ENCODE peak calls at places on chromosome X, in eight cellular contexts. L, C, Y, M, E, T, N and X are unnamed samples.

GRCh38 chrX:139738581-139738980 is 30.6 kb upstream of the MCF2 start:
- DNase-seq in L (no peak), C (no peak), Y (no peak), M (no peak), E (no peak), T (no peak), N (no peak), X (no peak)

GRCh38 chrX:13489451-13489850 is 80.0 kb upstream of the EGFL6 start:
- DNase-seq in L (peak), C (no peak), Y (peak), M (peak), E (peak), T (no peak), N (peak), X (no peak)

GRCh38 chrX:81301877-81302276 is 100.0 kb downstream of the SH3BGRL start:
- DNase-seq in L (no peak), C (no peak), Y (no peak), M (no peak), E (peak), T (no peak), N (no peak), X (no peak)

GRCh38 chrX:21373637-21374162 is 518 bp upstream of the CNKSR2 start:
- DNase-seq in L (no peak), C (peak), Y (peak), M (no peak), E (no peak), T (no peak), N (no peak), X (no peak)

GRCh38 chrX:97898798-97899197 is 1015.1 kb downstream of the RPA4 start:
- DNase-seq in L (no peak), C (no peak), Y (no peak), M (no peak), E (no peak), T (no peak), N (no peak), X (no peak)

GRCh38 chrX:103376118-103376978 is at the start of gene BEX3:
- DNase-seq in L (peak), C (peak), Y (peak), M (peak), E (peak), T (no peak), N (no peak), X (peak)

GRCh38 chrX:148020329-148020728 is 39.2 kb downstream of the FMR1NB start:
- DNase-seq in L (no peak), C (no peak), Y (no peak), M (no peak), E (no peak), T (no peak), N (no peak), X (no peak)

GRCh38 chrX:10486373-10486772 is 134.0 kb downstream of the MID1 start:
- DNase-seq in L (peak), C (no peak), Y (no peak), M (no peak), E (peak), T (no peak), N (peak), X (no peak)

DNA sequence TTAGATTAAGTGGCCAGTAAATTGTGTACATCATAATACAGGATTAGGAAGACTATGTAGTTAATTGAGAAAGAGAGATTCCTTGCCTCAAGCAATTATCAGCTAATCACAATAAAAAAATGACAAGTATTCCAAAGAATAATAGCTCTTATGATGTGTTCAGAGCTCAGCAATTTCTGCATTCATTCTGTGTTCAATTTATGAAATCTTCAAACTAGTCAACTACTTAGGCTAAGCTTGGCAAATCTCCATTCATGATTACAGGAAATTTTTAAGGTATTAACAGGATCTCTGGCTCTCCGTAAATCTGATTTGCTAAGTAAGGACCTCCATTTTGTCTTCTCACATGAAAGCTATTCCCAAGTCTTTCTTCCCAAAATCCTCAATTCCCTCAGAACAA is 256.9 kb upstream of the TEX13A start:
- DNase-seq in L (no peak), C (no peak), Y (no peak), M (no peak), E (no peak), T (no peak), N (no peak), X (no peak)
- H3K27ac ChIP-seq in L (no peak), C (no peak), Y (no peak), M (no peak), E (no peak), T (no peak), N (no peak), X (no peak)

DNA sequence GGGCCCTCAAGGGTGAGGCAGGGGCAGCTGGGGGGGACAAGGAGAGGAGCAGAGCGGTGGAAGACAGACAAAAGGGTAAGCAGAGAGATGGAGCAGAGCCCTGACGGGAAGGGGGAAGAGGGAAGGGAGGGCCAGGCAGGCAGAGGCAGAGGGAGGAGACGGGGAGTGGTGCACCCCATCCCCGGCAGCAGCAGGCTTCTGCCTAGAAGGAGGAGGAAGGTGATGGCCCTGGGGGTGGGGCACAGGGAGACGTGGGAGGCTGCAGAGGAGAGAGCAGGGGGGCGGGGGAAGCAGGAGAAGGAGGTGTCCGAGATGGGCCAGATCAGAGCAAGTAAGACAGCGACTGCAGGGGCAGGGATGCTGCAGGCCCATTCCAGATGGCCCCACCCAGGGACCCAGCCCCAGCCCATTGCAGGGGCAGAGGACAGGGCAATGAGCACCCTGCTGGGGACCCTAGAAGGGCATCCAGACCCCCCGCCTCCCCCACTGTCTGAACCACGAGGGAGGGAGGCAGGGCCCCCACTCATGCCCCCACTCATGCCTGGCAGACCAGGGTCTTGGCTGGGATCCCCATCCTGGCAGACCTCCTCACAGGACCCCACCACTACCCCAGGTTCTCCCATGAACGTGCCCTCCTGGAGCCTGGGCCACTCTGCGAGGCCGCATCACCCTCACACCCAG is 2.7 kb downstream of the L1CAM start:
- DNase-seq in L (no peak), C (no peak), Y (peak), M (no peak), E (no peak), T (no peak), N (no peak), X (no peak)
- H3K27ac ChIP-seq in L (peak), C (no peak), Y (no peak), M (no peak), E (no peak), T (no peak), N (no peak), X (peak)

GRCh38 chrX:129651756-129652564 is 2.8 kb downstream of the APLN start:
- DNase-seq in L (no peak), C (no peak), Y (no peak), M (no peak), E (no peak), T (no peak), N (no peak), X (no peak)
- H3K27ac ChIP-seq in L (no peak), C (no peak), Y (no peak), M (peak), E (no peak), T (no peak), N (no peak), X (no peak)

GRCh38 chrX:105483011-105483410 is 262.5 kb upstream of the TEX13A start:
- DNase-seq in L (no peak), C (no peak), Y (no peak), M (no peak), E (peak), T (no peak), N (peak), X (no peak)
- H3K27ac ChIP-seq in L (no peak), C (no peak), Y (no peak), M (no peak), E (no peak), T (no peak), N (peak), X (no peak)

DNA sequence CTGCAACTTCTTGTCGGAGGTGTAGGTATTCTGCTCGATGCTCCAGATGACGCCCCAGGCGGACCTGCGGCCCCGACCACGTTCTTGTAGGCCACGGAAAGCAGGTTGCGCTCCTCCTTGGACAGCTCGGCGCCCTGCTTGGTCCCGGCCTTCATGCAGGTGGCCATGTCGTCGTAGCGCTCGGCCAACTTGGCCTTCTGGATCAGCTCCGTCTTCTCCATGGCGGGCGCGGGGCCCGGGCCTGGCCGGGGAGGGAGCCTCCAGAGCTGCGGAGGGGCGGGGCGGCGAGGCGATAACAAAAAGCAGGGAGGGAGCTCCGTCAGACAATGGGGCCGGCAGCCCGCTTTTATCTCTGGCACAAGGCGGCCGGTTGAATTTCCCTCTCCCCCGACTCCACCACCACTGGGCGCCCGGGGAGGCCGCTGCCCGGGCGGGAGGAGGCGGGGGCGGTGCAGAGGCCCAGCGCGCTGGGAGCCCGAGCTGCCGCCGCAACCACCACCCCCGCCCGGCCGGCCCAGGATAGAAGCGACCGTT is 28.3 kb upstream of the DRP2 start:
- DNase-seq in L (no peak), C (peak), Y (peak), M (peak), E (no peak), T (peak), N (no peak), X (no peak)
- H3K27ac ChIP-seq in L (no peak), C (no peak), Y (no peak), M (no peak), E (no peak), T (no peak), N (no peak), X (no peak)

DNA sequence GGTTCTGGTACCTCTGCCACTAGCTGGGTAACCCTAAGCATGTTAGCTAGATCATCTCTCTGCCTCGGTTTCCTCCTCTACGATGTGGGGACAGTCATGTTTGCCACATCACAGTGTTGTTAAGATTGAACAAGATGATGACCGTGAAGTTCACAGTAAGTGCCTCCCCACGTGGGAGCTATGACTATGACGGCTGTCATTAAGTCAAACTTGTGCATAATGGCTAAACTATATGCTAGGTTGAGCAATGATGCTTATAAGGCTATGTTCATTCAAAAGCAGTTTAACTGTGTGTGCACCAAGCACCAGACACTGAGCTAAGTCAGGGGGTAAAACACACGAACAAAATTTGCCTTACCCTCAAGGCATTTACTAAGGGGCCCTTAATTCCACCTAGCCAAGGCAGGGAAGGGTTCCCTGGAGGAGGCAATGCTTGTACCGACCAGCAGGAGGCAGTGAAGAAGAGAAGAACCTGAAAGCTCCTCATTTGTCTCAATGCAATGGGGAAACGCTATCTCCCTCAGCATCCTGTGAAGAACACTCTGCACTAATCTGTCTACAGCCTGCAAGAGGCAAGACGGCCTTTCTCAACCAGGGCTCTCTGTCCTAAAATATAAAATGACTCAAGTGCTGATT is 52.9 kb downstream of the MAP7D2 start:
- DNase-seq in L (no peak), C (no peak), Y (no peak), M (no peak), E (no peak), T (no peak), N (no peak), X (no peak)
- H3K27ac ChIP-seq in L (no peak), C (no peak), Y (no peak), M (no peak), E (no peak), T (no peak), N (no peak), X (no peak)

DNA sequence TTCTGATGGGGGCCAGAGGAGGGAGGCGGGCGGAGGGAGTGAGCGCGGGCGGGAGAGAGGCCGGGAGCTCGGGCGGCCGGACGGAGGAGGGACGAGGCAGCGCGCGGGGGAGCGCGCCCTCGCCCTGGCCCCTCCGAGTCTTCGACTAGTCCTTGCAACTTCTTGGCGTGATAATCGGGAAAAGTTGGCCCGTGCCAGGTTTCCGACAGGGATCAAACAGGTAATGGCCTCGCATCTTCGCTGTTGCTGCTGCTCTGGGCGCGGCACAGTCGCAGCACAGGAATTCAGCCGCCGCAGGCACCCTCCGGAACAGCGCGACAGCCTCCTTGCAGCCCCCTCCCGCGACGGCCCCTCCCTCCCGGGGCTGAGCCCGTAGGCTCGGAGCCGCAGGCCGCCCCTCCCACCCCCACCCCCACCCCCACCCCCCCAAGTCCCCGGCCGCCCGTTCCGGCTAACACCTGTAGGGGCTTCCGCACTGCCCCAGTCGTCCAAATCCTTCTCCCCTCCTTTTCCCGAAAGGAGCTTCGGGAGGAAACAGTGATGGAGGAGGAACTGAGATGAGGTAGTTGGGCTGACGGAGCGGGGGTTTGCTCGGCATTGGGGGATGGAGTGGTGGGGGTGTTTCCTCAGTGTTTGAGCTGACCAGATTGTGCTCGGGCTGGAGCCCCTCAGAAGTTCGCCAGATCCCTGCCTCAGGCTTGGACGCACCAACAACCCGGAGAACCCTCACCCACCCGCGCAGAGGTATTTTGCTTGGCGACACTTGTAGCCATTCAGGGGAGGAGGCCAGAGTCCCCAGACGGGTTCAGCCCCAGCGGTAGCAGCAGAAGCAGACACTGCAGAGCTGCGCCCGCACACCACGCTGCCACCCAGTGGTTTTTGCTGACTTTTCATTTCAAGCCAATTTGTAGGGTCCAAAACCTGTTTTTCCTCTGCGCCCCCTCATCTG is at the start of gene FGF13:
- DNase-seq in L (no peak), C (no peak), Y (peak), M (no peak), E (no peak), T (peak), N (no peak), X (peak)
- H3K27ac ChIP-seq in L (no peak), C (no peak), Y (no peak), M (no peak), E (no peak), T (peak), N (no peak), X (peak)

DNA sequence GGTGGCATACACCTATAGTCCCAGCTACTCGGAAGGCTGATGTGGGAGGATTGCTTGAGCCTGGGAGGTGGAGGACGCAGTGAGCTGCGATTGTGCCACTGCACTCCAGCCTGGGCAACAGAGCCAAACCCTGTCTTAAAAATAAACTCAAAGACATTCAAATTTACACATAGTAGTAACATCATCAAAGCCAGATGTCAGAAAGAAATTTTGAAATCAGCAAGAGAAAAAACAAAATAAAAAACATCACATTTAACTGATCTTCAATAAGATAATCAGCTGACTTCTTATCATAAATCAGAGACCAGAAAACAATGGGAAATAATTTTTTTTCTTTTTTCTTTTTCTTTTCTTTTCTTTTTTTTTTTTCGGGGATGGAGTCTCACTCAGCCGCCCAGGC is 78.9 kb upstream of the ZCCHC13 start:
- DNase-seq in L (no peak), C (no peak), Y (no peak), M (no peak), E (no peak), T (no peak), N (no peak), X (no peak)
- H3K27ac ChIP-seq in L (no peak), C (no peak), Y (no peak), M (no peak), E (no peak), T (no peak), N (no peak), X (no peak)